ENCODE peak calls at places on chromosomes 12 and 14, in six cellular contexts. K, M, V, W, I and S are unnamed samples.

GRCh38 chr12:3888654-3889053 is 15.5 kb upstream of the PARP11 start:
- DNase-seq in K (no peak), M (no peak), V (peak), W (no peak), I (no peak), S (no peak)

GRCh38 chr14:23171251-23171975 is 12.0 kb downstream of the SLC7A8 start:
- DNase-seq in K (no peak), M (no peak), V (no peak), W (no peak), I (no peak), S (peak)

GRCh38 chr12:124508323-124509096 is 58.9 kb downstream of the NCOR2 start:
- DNase-seq in K (no peak), M (no peak), V (peak), W (no peak), I (no peak), S (peak)

GRCh38 chr14:48665077-48665784 is 920.9 kb downstream of the RPS29 start:
- DNase-seq in K (no peak), M (no peak), V (no peak), W (peak), I (no peak), S (no peak)

GRCh38 chr14:21084988-21085853 is 13.2 kb downstream of the ZNF219 start:
- DNase-seq in K (no peak), M (no peak), V (peak), W (no peak), I (no peak), S (peak)

GRCh38 chr14:22919601-22919921 is 612 bp upstream of the RBM23 start:
- DNase-seq in K (no peak), M (no peak), V (no peak), W (no peak), I (no peak), S (no peak)

GRCh38 chr14:73764881-73765280 is 50.7 kb upstream of the PNMA1 start:
- DNase-seq in K (no peak), M (no peak), V (peak), W (peak), I (no peak), S (no peak)

GRCh38 chr14:50237448-50237847 is 6.1 kb upstream of the SOS2 start:
- DNase-seq in K (no peak), M (no peak), V (peak), W (no peak), I (no peak), S (no peak)

GRCh38 chr14:79161576-79161975 is 991.4 kb downstream of the NRXN3 start:
- DNase-seq in K (no peak), M (no peak), V (no peak), W (peak), I (peak), S (no peak)

GRCh38 chr12:48219635-48220034 is 16.5 kb upstream of the OR10AD1 start:
- DNase-seq in K (no peak), M (no peak), V (no peak), W (no peak), I (no peak), S (no peak)

GRCh38 chr14:93219103-93219726 is 12.2 kb downstream of the UBR7 start:
- DNase-seq in K (peak), M (peak), V (peak), W (peak), I (peak), S (peak)

GRCh38 chr14:91114079-91115065 is 499 bp downstream of the DGLUCY start:
- DNase-seq in K (peak), M (peak), V (peak), W (peak), I (peak), S (no peak)

GRCh38 chr14:97930191-97930590 is 1133.0 kb downstream of the VRK1 start:
- DNase-seq in K (no peak), M (no peak), V (no peak), W (no peak), I (no peak), S (no peak)

GRCh38 chr12:96198970-96199369 is 4.8 kb downstream of the ELK3 start:
- DNase-seq in K (peak), M (no peak), V (peak), W (peak), I (peak), S (peak)

GRCh38 chr12:93714382-93714781 is 37.2 kb downstream of the CRADD start:
- DNase-seq in K (no peak), M (no peak), V (no peak), W (no peak), I (peak), S (no peak)

GRCh38 chr12:69566603-69567002 is 18.7 kb upstream of the CCT2 start:
- DNase-seq in K (no peak), M (no peak), V (no peak), W (no peak), I (no peak), S (no peak)

GRCh38 chr14:20413785-20414117 is 450 bp upstream of the TEP1 start:
- DNase-seq in K (peak), M (no peak), V (peak), W (no peak), I (peak), S (no peak)

GRCh38 chr12:104370989-104371870 is 67.7 kb downstream of the EID3 start:
- DNase-seq in K (no peak), M (no peak), V (no peak), W (peak), I (no peak), S (peak)

GRCh38 chr12:107684029-107684790 is 1.4 kb upstream of the PWP1 start:
- DNase-seq in K (no peak), M (no peak), V (no peak), W (peak), I (no peak), S (peak)

GRCh38 chr14:89427426-89428162 is 10.6 kb upstream of the FOXN3 start:
- DNase-seq in K (no peak), M (no peak), V (no peak), W (peak), I (no peak), S (peak)

GRCh38 chr12:18151036-18151435 is 61.0 kb upstream of the RERGL start:
- DNase-seq in K (no peak), M (no peak), V (no peak), W (peak), I (no peak), S (no peak)

GRCh38 chr14:103501041-103501870 is 21.4 kb downstream of the CKB start:
- DNase-seq in K (no peak), M (no peak), V (no peak), W (no peak), I (no peak), S (no peak)

GRCh38 chr12:65803253-65803652 is 21.0 kb upstream of the HMGA2 start:
- DNase-seq in K (no peak), M (no peak), V (no peak), W (no peak), I (no peak), S (no peak)

GRCh38 chr12:12673296-12673695 is 22.7 kb downstream of the GPR19 start:
- DNase-seq in K (peak), M (no peak), V (no peak), W (no peak), I (no peak), S (no peak)

GRCh38 chr12:131862994-131863710 is 31.3 kb upstream of the ULK1 start:
- DNase-seq in K (no peak), M (no peak), V (peak), W (peak), I (no peak), S (no peak)

GRCh38 chr14:63777024-63777423 is 49.2 kb upstream of the SGPP1 start:
- DNase-seq in K (no peak), M (no peak), V (no peak), W (peak), I (no peak), S (peak)